ENCODE peak calls at places on chromosomes 6 and 20, in ten cellular contexts. L is heart right ventricle; C is spleen; I is adrenal gland; N is CD4-positive, CD25-positive, alpha-beta regulatory T cell; F is breast epithelium; G is K562; O is prostate gland; W is CD8-positive, alpha-beta T cell; U is uterus. B is an unnamed sample.
A peak's percentile ranks its signal among the peaks of the same experiment; 100 is the strongest.

GRCh38 chr6:117986401-117986800 is 79.3 kb downstream of the SLC35F1 start:
- DNase-seq in L (no peak), C (no peak), I (no peak), N (no peak), F (no peak), G (no peak), O (no peak), W (no peak), U (no peak), B (no peak)

GRCh38 chr6:138258991-138259390 is 40.7 kb upstream of the PBOV1 start:
- DNase-seq in L (no peak), C (no peak), I (no peak), N (no peak), F (no peak), G (no peak), O (peak; percentile 81), W (no peak), U (no peak), B (no peak)

GRCh38 chr6:96212076-96212475 is 196.3 kb downstream of the FUT9 start:
- DNase-seq in L (no peak), C (no peak), I (no peak), N (no peak), F (no peak), G (no peak), O (no peak), W (no peak), U (no peak), B (no peak)

GRCh38 chr6:167710521-167710920 is 116.2 kb upstream of the AFDN start:
- DNase-seq in L (no peak), C (peak; percentile 64), I (no peak), N (no peak), F (no peak), G (no peak), O (no peak), W (no peak), U (no peak), B (no peak)

GRCh38 chr6:46091080-46091478 is 38.7 kb upstream of the ENPP4 start:
- DNase-seq in L (no peak), C (no peak), I (no peak), N (no peak), F (no peak), G (no peak), O (no peak), W (no peak), U (no peak), B (no peak)

GRCh38 chr6:20610636-20611200 is 76.5 kb downstream of the CDKAL1 start:
- DNase-seq in L (no peak), C (no peak), I (no peak), N (no peak), F (no peak), G (no peak), O (no peak), W (no peak), U (no peak), B (no peak)

GRCh38 chr20:37007898-37008649 is 56.6 kb upstream of the SAMHD1 start:
- DNase-seq in L (no peak), C (no peak), I (no peak), N (peak; percentile 75), F (no peak), G (peak; percentile 28), O (no peak), W (peak; percentile 35), U (no peak), B (no peak)

GRCh38 chr6:26234421-26235239 is 130.4 kb upstream of the BTN3A2 start:
- DNase-seq in L (peak; percentile 54), C (peak; percentile 91), I (peak; percentile 74), N (peak; percentile 87), F (peak; percentile 80), G (peak; percentile 71), O (peak; percentile 89), W (peak; percentile 68), U (peak; percentile 75), B (peak; percentile 75)

GRCh38 chr20:3909952-3910366 is 20.8 kb downstream of the PANK2 start:
- DNase-seq in L (no peak), C (no peak), I (no peak), N (no peak), F (no peak), G (peak; percentile 54), O (no peak), W (no peak), U (no peak), B (no peak)
- H3K27ac ChIP-seq in L (no peak overlapping the region), C (no peak overlapping the region), I (peak overlapping the region; percentile 27), N (peak overlapping the region; percentile 43), F (no peak overlapping the region), G (no peak overlapping the region), O (no peak overlapping the region), W (no peak overlapping the region), U (no peak overlapping the region), B (no peak overlapping the region)

GRCh38 chr6:56683882-56684281 is 41.2 kb upstream of the DST start:
- DNase-seq in L (peak; percentile 59), C (no peak), I (no peak), N (no peak), F (peak; percentile 69), G (no peak), O (peak; percentile 51), W (no peak), U (no peak), B (peak; percentile 35)

GRCh38 chr6:56685994-56686393 is 43.3 kb upstream of the DST start:
- DNase-seq in L (no peak), C (no peak), I (no peak), N (no peak), F (no peak), G (no peak), O (no peak), W (no peak), U (no peak), B (no peak)

GRCh38 chr6:56686429-56686828 is 43.7 kb upstream of the DST start:
- DNase-seq in L (no peak), C (no peak), I (no peak), N (no peak), F (no peak), G (no peak), O (no peak), W (no peak), U (no peak), B (no peak)

GRCh38 chr6:56685102-56685733 is 42.5 kb upstream of the DST start:
- DNase-seq in L (no peak), C (no peak), I (no peak), N (no peak), F (no peak), G (no peak), O (no peak), W (no peak), U (no peak), B (no peak)

GRCh38 chr6:56684342-56685101 is 41.8 kb upstream of the DST start:
- DNase-seq in L (no peak), C (no peak), I (no peak), N (no peak), F (no peak), G (no peak), O (no peak), W (no peak), U (no peak), B (no peak)
- H3K4me1 ChIP-seq in L (peaks cover 3% of the 10 kb centered on the region), C (peaks cover 8% of the 10 kb centered on the region), I (peaks cover 15% of the 10 kb centered on the region), N (no peaks in the 10 kb centered on the region), F (no peaks in the 10 kb centered on the region), G (no peaks in the 10 kb centered on the region), O (no peaks in the 10 kb centered on the region), W (no peaks in the 10 kb centered on the region), U (no peaks in the 10 kb centered on the region), B (peaks cover 5% of the 10 kb centered on the region)

DNA sequence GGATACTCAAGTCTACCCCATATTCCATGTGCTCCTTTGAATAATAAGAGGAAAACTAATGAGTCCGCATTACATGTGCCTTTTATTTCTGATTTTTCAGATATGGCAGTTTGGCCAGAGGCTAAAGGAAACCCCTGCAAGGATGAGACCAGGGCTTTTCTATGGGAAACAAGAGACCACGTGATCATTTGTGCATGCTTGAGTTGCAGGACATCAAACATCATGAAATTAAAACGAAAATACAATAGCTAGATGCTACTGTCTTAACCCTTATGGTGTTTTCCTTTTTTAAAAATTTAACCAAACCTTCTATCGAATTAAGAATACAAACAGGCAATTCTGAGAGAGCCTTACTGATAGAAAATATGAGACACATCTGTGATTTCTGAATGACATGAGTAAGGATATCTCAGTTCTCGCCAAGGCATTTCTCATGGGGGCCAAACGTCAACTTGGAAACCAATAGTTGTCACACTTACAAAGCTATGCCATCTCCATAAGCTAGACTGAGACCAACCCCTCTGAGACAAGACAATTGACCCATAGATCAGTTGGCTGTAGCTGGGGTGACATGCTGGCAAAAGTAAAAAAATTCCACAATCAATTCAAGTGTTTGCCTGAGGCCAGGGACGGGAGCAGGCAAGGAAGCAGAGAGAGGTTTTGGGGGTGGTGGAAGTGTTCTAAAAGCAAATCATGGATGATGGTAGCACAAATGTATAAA is 52.8 kb downstream of the RIPOR2 start:
- DNase-seq in L (no peak), C (no peak), I (no peak), N (no peak), F (no peak), G (no peak), O (no peak), W (no peak), U (no peak), B (no peak)
- H3K27ac ChIP-seq in L (no peak overlapping the region), C (no peak overlapping the region), I (no peak overlapping the region), N (peak overlapping the region; percentile 61), F (peak overlapping the region; percentile 5), G (no peak overlapping the region), O (no peak overlapping the region), W (no peak overlapping the region), U (no peak overlapping the region), B (no peak overlapping the region)

GRCh38 chr6:43119456-43119855 is 43.3 kb downstream of the PTK7 start:
- DNase-seq in L (no peak), C (peak; percentile 5), I (no peak), N (no peak), F (no peak), G (no peak), O (no peak), W (no peak), U (no peak), B (no peak)

GRCh38 chr6:43120101-43120730 is 44.1 kb downstream of the PTK7 start:
- DNase-seq in L (no peak), C (peak; percentile 32), I (no peak), N (no peak), F (no peak), G (no peak), O (no peak), W (no peak), U (no peak), B (no peak)

GRCh38 chr6:43123691-43124314 is 47.3 kb upstream of the SRF start:
- DNase-seq in L (no peak), C (peak; percentile 45), I (no peak), N (no peak), F (no peak), G (no peak), O (no peak), W (no peak), U (no peak), B (no peak)

GRCh38 chr6:43122146-43122545 is 46.0 kb downstream of the PTK7 start:
- DNase-seq in L (no peak), C (peak; percentile 35), I (no peak), N (no peak), F (no peak), G (no peak), O (no peak), W (no peak), U (no peak), B (no peak)

DNA sequence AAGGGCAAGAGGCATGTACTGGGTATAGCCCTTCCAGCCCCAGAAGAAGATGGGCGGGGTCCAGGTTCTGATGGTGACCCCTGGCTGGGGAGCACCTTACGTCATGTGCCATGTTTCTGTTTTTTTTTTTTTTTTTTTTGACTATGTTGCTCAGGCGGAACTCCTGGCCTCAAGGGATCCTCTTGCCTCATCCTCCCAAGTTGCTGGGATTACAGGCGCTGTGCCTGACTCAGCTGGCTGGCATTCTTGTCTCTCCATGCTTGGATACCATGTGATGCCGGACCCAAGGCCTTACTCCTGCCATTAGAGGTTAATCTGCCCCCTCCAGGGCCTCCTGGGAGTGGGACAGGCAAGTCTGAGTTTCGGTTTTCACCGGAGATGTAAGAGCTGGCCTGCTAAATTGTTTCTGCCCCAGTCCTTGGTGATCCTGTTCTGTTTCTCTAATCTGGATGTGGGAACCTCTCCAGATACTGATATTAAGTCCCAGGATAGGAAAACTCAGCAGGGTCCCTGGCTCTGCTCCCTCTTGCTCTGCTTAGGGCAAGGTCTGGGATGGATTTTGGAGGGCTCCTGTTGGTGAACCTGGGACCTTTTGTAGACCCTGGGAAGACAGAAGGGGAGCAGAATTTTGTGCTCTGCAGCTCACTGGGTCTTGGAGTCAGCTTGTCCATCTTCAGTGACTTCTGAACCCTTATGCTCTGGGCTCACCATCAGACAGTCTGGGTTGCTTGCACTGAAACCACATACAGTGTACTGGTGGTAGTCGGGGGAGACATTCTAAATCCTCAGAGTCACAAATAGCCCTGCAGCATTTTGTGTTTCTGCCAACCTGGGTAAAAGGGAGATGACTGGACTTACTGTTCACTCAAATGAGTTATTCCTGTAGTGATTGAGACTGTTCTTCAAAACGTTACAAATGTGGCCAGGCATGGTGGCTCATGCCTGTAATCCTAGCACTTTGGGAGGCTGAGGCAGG is 45.1 kb downstream of the PTK7 start:
- DNase-seq in L (peak; percentile 32), C (peak; percentile 17), I (peak; percentile 92), N (no peak), F (peak; percentile 71), G (no peak), O (no peak), W (no peak), U (peak; percentile 93), B (no peak)
- H3K4me1 ChIP-seq in L (no peaks in the 10 kb centered on the region), C (peaks cover 6% of the 10 kb centered on the region), I (no peaks in the 10 kb centered on the region), N (no peaks in the 10 kb centered on the region), F (peaks cover 22% of the 10 kb centered on the region), G (no peaks in the 10 kb centered on the region), O (peaks cover 6% of the 10 kb centered on the region), W (no peaks in the 10 kb centered on the region), U (peaks cover 22% of the 10 kb centered on the region), B (peaks cover 25% of the 10 kb centered on the region)

B was measured in upper lobe of left lung.